ENCODE peak calls at places on chromosomes 11 and 22, in four cellular contexts. One of them, this sample, is unnamed.

GRCh38 chr11:8360086-8360828 is 96.6 kb upstream of the LMO1 start:
- DNase-seq in sigmoid colon: peak; percentile 20
- DNase-seq in hepatocyte: peak; percentile 37
- DNase-seq in effector memory CD4-positive, alpha-beta T cell: no peak
- DNase-seq in this sample: no peak

GRCh38 chr11:61162092-61162935 is 1.1 kb upstream of the VPS37C start:
- DNase-seq in sigmoid colon: peak; percentile 37
- DNase-seq in hepatocyte: peak; percentile 34
- DNase-seq in effector memory CD4-positive, alpha-beta T cell: no peak
- DNase-seq in this sample: no peak

GRCh38 chr22:39481595-39481994 is 20.5 kb upstream of the MIEF1 start:
- DNase-seq in sigmoid colon: no peak
- DNase-seq in hepatocyte: no peak
- DNase-seq in effector memory CD4-positive, alpha-beta T cell: no peak
- DNase-seq in this sample: no peak

GRCh38 chr11:45145083-45145420 is 1.4 kb upstream of the PRDM11 start:
- DNase-seq in sigmoid colon: no peak
- DNase-seq in hepatocyte: no peak
- DNase-seq in effector memory CD4-positive, alpha-beta T cell: no peak
- DNase-seq in this sample: no peak

GRCh38 chr22:45502215-45503070 is at the start of gene FBLN1:
- DNase-seq in sigmoid colon: no peak
- DNase-seq in hepatocyte: peak; percentile 83
- DNase-seq in effector memory CD4-positive, alpha-beta T cell: no peak
- DNase-seq in this sample: no peak

GRCh38 chr11:117378966-117379865 is 51.6 kb downstream of the CEP164 start:
- DNase-seq in sigmoid colon: peak; percentile 44
- DNase-seq in hepatocyte: no peak
- DNase-seq in effector memory CD4-positive, alpha-beta T cell: no peak
- DNase-seq in this sample: no peak

GRCh38 chr22:33853200-33854097 is 66.8 kb downstream of the LARGE1 start:
- DNase-seq in sigmoid colon: peak; percentile 80
- DNase-seq in hepatocyte: peak; percentile 58
- DNase-seq in effector memory CD4-positive, alpha-beta T cell: no peak
- DNase-seq in this sample: peak; percentile 78

GRCh38 chr11:44623716-44624491 is 58.4 kb downstream of the CD82 start:
- DNase-seq in sigmoid colon: peak; percentile 67
- DNase-seq in hepatocyte: peak; percentile 5
- DNase-seq in effector memory CD4-positive, alpha-beta T cell: no peak
- DNase-seq in this sample: peak; percentile 59

GRCh38 chr22:31692186-31692886 is 30.3 kb upstream of the PISD start:
- DNase-seq in sigmoid colon: no peak
- DNase-seq in hepatocyte: no peak
- DNase-seq in effector memory CD4-positive, alpha-beta T cell: no peak
- DNase-seq in this sample: no peak

GRCh38 chr11:15807827-15808226 is 548.5 kb downstream of the SOX6 start:
- DNase-seq in sigmoid colon: no peak
- DNase-seq in hepatocyte: no peak
- DNase-seq in effector memory CD4-positive, alpha-beta T cell: no peak
- DNase-seq in this sample: no peak

GRCh38 chr11:119153049-119153818 is 4.4 kb downstream of the ABCG4 start:
- DNase-seq in sigmoid colon: no peak
- DNase-seq in hepatocyte: no peak
- DNase-seq in effector memory CD4-positive, alpha-beta T cell: no peak
- DNase-seq in this sample: no peak

GRCh38 chr11:76889414-76889975 is 28.8 kb downstream of the ACER3 start:
- DNase-seq in sigmoid colon: no peak
- DNase-seq in hepatocyte: no peak
- DNase-seq in effector memory CD4-positive, alpha-beta T cell: no peak
- DNase-seq in this sample: no peak
- H3K27ac ChIP-seq in sigmoid colon: no peak overlapping the region
- H3K27ac ChIP-seq in hepatocyte: no peak overlapping the region
- H3K27ac ChIP-seq in effector memory CD4-positive, alpha-beta T cell: no peak overlapping the region
- H3K27ac ChIP-seq in this sample: no peak overlapping the region

GRCh38 chr11:134579709-134580634 is 167.9 kb upstream of the B3GAT1 start:
- DNase-seq in sigmoid colon: peak; percentile 27
- DNase-seq in hepatocyte: peak; percentile 46
- DNase-seq in effector memory CD4-positive, alpha-beta T cell: no peak
- DNase-seq in this sample: no peak

GRCh38 chr11:134580635-134581025 is 168.6 kb upstream of the B3GAT1 start:
- DNase-seq in sigmoid colon: peak; percentile 53
- DNase-seq in hepatocyte: no peak
- DNase-seq in effector memory CD4-positive, alpha-beta T cell: no peak
- DNase-seq in this sample: no peak

GRCh38 chr11:134578807-134579708 is 167.0 kb upstream of the B3GAT1 start:
- DNase-seq in sigmoid colon: peak; percentile 36
- DNase-seq in hepatocyte: no peak
- DNase-seq in effector memory CD4-positive, alpha-beta T cell: no peak
- DNase-seq in this sample: no peak

GRCh38 chr11:134581966-134582787 is 170.1 kb upstream of the B3GAT1 start:
- DNase-seq in sigmoid colon: peak; percentile 29
- DNase-seq in hepatocyte: no peak
- DNase-seq in effector memory CD4-positive, alpha-beta T cell: no peak
- DNase-seq in this sample: no peak

GRCh38 chr11:134581121-134581626 is 169.1 kb upstream of the B3GAT1 start:
- DNase-seq in sigmoid colon: peak; percentile 28
- DNase-seq in hepatocyte: no peak
- DNase-seq in effector memory CD4-positive, alpha-beta T cell: no peak
- DNase-seq in this sample: no peak
- H3K9me3 ChIP-seq in sigmoid colon: no peaks in the 10 kb centered on the region
- H3K9me3 ChIP-seq in hepatocyte: no peaks in the 10 kb centered on the region
- H3K9me3 ChIP-seq in effector memory CD4-positive, alpha-beta T cell: no peaks in the 10 kb centered on the region
- H3K9me3 ChIP-seq in this sample: no peaks in the 10 kb centered on the region

DNA sequence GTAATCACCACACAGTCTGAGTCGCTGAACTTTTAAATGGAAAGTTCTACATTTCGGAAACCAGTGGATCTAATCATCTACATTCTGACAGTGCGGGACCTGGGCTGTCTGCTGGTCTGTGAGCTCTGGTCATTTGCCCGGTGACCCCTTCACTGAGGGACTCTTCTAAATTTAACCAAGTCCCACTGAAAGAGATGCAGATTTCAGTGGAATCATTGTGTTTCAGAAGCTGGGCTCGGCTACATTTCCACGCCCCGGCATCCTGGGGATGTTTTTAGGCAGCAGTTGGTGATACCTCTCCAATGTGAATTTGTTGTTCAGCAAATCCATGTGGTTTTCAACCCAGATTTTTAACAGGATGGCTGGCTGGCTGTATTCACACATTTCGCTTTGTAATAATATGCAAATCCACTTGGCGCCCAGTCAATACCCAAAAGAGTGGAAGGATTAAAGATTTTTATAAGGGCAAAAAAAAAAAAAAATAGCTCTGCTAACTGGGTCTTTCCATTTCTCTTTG is 145.5 kb upstream of the RASSF10 start:
- DNase-seq in sigmoid colon: no peak
- DNase-seq in hepatocyte: no peak
- DNase-seq in effector memory CD4-positive, alpha-beta T cell: no peak
- DNase-seq in this sample: no peak
- H3K4me3 ChIP-seq in sigmoid colon: peak overlapping the region; percentile 16
- H3K4me3 ChIP-seq in hepatocyte: no peak overlapping the region
- H3K4me3 ChIP-seq in effector memory CD4-positive, alpha-beta T cell: no peak overlapping the region
- H3K4me3 ChIP-seq in this sample: no peak overlapping the region

GRCh38 chr11:34348919-34349318 is 8.9 kb downstream of the ABTB2 start:
- DNase-seq in sigmoid colon: no peak
- DNase-seq in hepatocyte: no peak
- DNase-seq in effector memory CD4-positive, alpha-beta T cell: no peak
- DNase-seq in this sample: no peak
- H3K27ac ChIP-seq in sigmoid colon: no peak overlapping the region
- H3K27ac ChIP-seq in hepatocyte: no peak overlapping the region
- H3K27ac ChIP-seq in effector memory CD4-positive, alpha-beta T cell: no peak overlapping the region
- H3K27ac ChIP-seq in this sample: peak overlapping the region; percentile 94

DNA sequence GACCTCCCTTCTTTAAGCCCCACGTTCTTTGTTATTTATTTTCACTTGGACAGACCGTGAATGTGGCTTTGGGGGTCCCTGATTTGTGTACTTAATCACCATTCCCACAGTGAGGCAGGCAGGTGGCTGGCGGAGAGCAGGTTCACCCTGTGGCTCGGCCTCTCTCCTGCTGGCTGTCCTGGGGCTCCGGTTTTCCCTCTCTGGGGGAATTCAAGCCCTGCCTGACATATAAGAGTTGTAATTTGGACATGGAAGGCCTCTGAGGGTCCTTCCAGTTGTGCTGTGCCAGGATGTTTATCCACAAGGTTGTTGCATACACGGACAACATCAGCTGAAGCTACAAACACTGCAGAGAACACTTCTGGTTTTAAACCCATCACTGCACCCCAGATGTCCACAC is 824.5 kb downstream of the TBC1D22A start:
- DNase-seq in sigmoid colon: peak; percentile 15
- DNase-seq in hepatocyte: no peak
- DNase-seq in effector memory CD4-positive, alpha-beta T cell: no peak
- DNase-seq in this sample: no peak
- H3K9me3 ChIP-seq in sigmoid colon: no peaks in the 10 kb centered on the region
- H3K9me3 ChIP-seq in hepatocyte: no peaks in the 10 kb centered on the region
- H3K9me3 ChIP-seq in effector memory CD4-positive, alpha-beta T cell: no peaks in the 10 kb centered on the region
- H3K9me3 ChIP-seq in this sample: no peaks in the 10 kb centered on the region

This sample was measured in ascending aorta.